ENCODE peak calls at places on chromosome 18, in four cellular contexts. D is GM12865, N is naive B cell, R is astrocyte of the cerebellum. W is an unnamed sample.

GRCh38 chr18:7117390-7118355 is at the start of gene LAMA1:
- DNase-seq in N (no peak), D (no peak), R (no peak), W (peak; percentile 83)

GRCh38 chr18:13726972-13727331 is 479 bp downstream of the RNMT start:
- DNase-seq in R (peak; percentile 15), D (peak; percentile 44), N (no peak), W (peak; percentile 66)

GRCh38 chr18:48038636-48039035 is 108.2 kb upstream of the SMAD2 start:
- DNase-seq in D (no peak), R (no peak), N (no peak), W (no peak)

GRCh38 chr18:57819671-57820460 is 16.8 kb upstream of the ATP8B1 start:
- DNase-seq in R (peak; percentile 68), D (peak; percentile 57), N (no peak), W (peak; percentile 16)

GRCh38 chr18:7871560-7872456 is 304.7 kb downstream of the PTPRM start:
- DNase-seq in N (no peak), D (no peak), R (no peak), W (no peak)

GRCh38 chr18:47724186-47724975 is 206.1 kb downstream of the SMAD2 start:
- DNase-seq in D (no peak), R (no peak), N (no peak), W (peak; percentile 21)

GRCh38 chr18:160831-161570 is 2.6 kb downstream of the USP14 start:
- DNase-seq in N (no peak), R (no peak), D (no peak), W (no peak)

GRCh38 chr18:74522635-74523548 is 11.4 kb upstream of the CNDP1 start:
- DNase-seq in R (no peak), N (no peak), D (no peak), W (no peak)